ENCODE peak calls at places on chromosomes 7 and 10, in six cellular contexts. R is substantia nigra, D is ELR, C is WTC11, K is transverse colon, M is colonic mucosa. V is an unnamed sample.

GRCh38 chr10:103807996-103808395 is 47.4 kb downstream of the SH3PXD2A start:
- DNase-seq in C (no peak), K (no peak), R (no peak), M (no peak), D (no peak), V (no peak)

GRCh38 chr7:158638001-158638400 is 50.4 kb upstream of the PTPRN2 start:
- DNase-seq in K (no peak), C (no peak), R (no peak), D (no peak), M (no peak), V (no peak)

GRCh38 chr10:113067516-113067915 is 117.5 kb downstream of the TCF7L2 start:
- DNase-seq in K (no peak), R (no peak), D (no peak), M (no peak), C (no peak), V (no peak)

GRCh38 chr10:70779685-70780369 is 5.3 kb downstream of the TBATA start:
- DNase-seq in M (peak; percentile 48), D (no peak), C (no peak), R (no peak), K (peak; percentile 53), V (no peak)

GRCh38 chr7:142796501-142797341 is 26.0 kb downstream of the PRSS2 start:
- DNase-seq in C (peak; percentile 36), M (no peak), D (no peak), R (no peak), K (no peak), V (no peak)

GRCh38 chr10:119409906-119410305 is 132.6 kb downstream of the RGS10 start:
- DNase-seq in K (peak; percentile 55), D (no peak), M (peak; percentile 61), C (no peak), R (no peak), V (no peak)

GRCh38 chr7:139737221-139738100 is 40.3 kb downstream of the HIPK2 start:
- DNase-seq in M (peak; percentile 63), R (no peak), K (peak; percentile 47), C (no peak), D (peak; percentile 59), V (no peak)

GRCh38 chr10:123034332-123034731 is 25.5 kb downstream of the ACADSB start:
- DNase-seq in K (no peak), C (no peak), M (no peak), R (no peak), D (no peak), V (no peak)

GRCh38 chr7:24199978-24200377 is 84.0 kb upstream of the NPY start:
- DNase-seq in D (peak; percentile 3), R (no peak), M (no peak), K (no peak), C (no peak), V (no peak)

GRCh38 chr10:29881811-29882210 is 177.6 kb downstream of the JCAD start:
- DNase-seq in D (no peak), M (no peak), K (no peak), C (no peak), R (no peak), V (no peak)

GRCh38 chr10:72090326-72090725 is 2.0 kb upstream of the SPOCK2 start:
- DNase-seq in K (no peak), R (no peak), C (no peak), M (no peak), D (no peak), V (no peak)

GRCh38 chr10:28090506-28090905 is 91.6 kb upstream of the ODAD2 start:
- DNase-seq in M (no peak), R (no peak), K (no peak), C (no peak), D (no peak), V (no peak)

GRCh38 chr7:12066561-12066960 is 144.5 kb upstream of the TMEM106B start:
- DNase-seq in C (no peak), M (no peak), K (no peak), D (peak; percentile 75), R (no peak), V (no peak)

GRCh38 chr10:110051487-110051886 is 43.7 kb downstream of the ADD3 start:
- DNase-seq in M (no peak), D (no peak), R (no peak), C (no peak), K (no peak), V (no peak)

GRCh38 chr10:131899695-131900349 is 986 bp upstream of the PPP2R2D start:
- DNase-seq in M (no peak), D (peak; percentile 30), R (no peak), K (no peak), C (no peak), V (no peak)

GRCh38 chr10:84293171-84293570 is 35.2 kb upstream of the CCSER2 start:
- DNase-seq in K (no peak), M (no peak), R (no peak), C (no peak), D (no peak), V (no peak)

GRCh38 chr10:120600871-120601644 is 144.0 kb downstream of the PLPP4 start:
- DNase-seq in C (peak; percentile 67), M (no peak), R (no peak), K (no peak), D (peak; percentile 33), V (no peak)

GRCh38 chr7:48078470-48078869 is 10.6 kb upstream of the UPP1 start:
- DNase-seq in C (no peak), R (no peak), D (no peak), K (peak; percentile 29), M (no peak), V (no peak)

GRCh38 chr7:95330194-95331003 is 6.1 kb upstream of the PON1 start:
- DNase-seq in R (no peak), D (no peak), C (no peak), K (no peak), M (no peak), V (no peak)

GRCh38 chr10:72007246-72007892 is 43.2 kb downstream of the CHST3 start:
- DNase-seq in R (no peak), D (no peak), M (no peak), K (no peak), C (no peak), V (no peak)

GRCh38 chr10:72800000-72800740 is 93.4 kb upstream of the OIT3 start:
- DNase-seq in D (no peak), C (no peak), M (no peak), R (no peak), K (no peak), V (no peak)

GRCh38 chr10:23198610-23198939 is 6.5 kb downstream of the PTF1A start:
- DNase-seq in K (no peak), M (no peak), R (no peak), D (no peak), C (no peak), V (no peak)

GRCh38 chr10:69056536-69057260 is 31.2 kb upstream of the SRGN start:
- DNase-seq in K (no peak), R (no peak), C (no peak), D (peak; percentile 12), M (no peak), V (no peak)

GRCh38 chr7:101315336-101315735 is 6.3 kb downstream of the IFT22 start:
- DNase-seq in K (peak; percentile 46), R (no peak), M (peak; percentile 58), D (peak; percentile 55), C (peak; percentile 72), V (peak; percentile 55)

GRCh38 chr7:71414490-71414889 is 282.5 kb downstream of the GALNT17 start:
- DNase-seq in D (no peak), M (no peak), R (no peak), C (no peak), K (no peak), V (no peak)

GRCh38 chr7:75905785-75906604 is 9.0 kb upstream of the POR start:
- DNase-seq in C (peak; percentile 53), K (peak; percentile 53), R (peak; percentile 55), M (peak; percentile 27), D (peak; percentile 41), V (no peak)

GRCh38 chr10:124590216-124591122 is 128.8 kb downstream of the LHPP start:
- DNase-seq in M (no peak), K (no peak), R (no peak), D (no peak), C (no peak), V (no peak)